ENCODE peak calls at places on chromosomes 3 and 15, in four cellular contexts. One of them, this sample, is unnamed.

GRCh38 chr3:140292684-140293083 is 357.7 kb downstream of the CLSTN2 start:
- DNase-seq in OCI-LY7: no peak
- DNase-seq in Peyer's patch: no peak
- DNase-seq in ovary: peak; percentile 55
- DNase-seq in this sample: no peak

GRCh38 chr3:111517801-111518200 is 24.2 kb upstream of the CD96 start:
- DNase-seq in Peyer's patch: no peak
- DNase-seq in ovary: no peak
- DNase-seq in OCI-LY7: no peak
- DNase-seq in this sample: no peak

GRCh38 chr15:65368646-65369045 is 9.2 kb downstream of the IGDCC3 start:
- DNase-seq in OCI-LY7: no peak
- DNase-seq in ovary: no peak
- DNase-seq in Peyer's patch: no peak
- DNase-seq in this sample: no peak

GRCh38 chr3:154111365-154111764 is 9.8 kb upstream of the ARHGEF26 start:
- DNase-seq in Peyer's patch: no peak
- DNase-seq in OCI-LY7: no peak
- DNase-seq in ovary: no peak
- DNase-seq in this sample: no peak

GRCh38 chr15:40217166-40217785 is 21.6 kb upstream of the PAK6 start:
- DNase-seq in OCI-LY7: peak; percentile 77
- DNase-seq in Peyer's patch: no peak
- DNase-seq in ovary: no peak
- DNase-seq in this sample: no peak

GRCh38 chr3:45590822-45591546 is 3.6 kb upstream of the LIMD1 start:
- DNase-seq in Peyer's patch: no peak
- DNase-seq in OCI-LY7: no peak
- DNase-seq in ovary: no peak
- DNase-seq in this sample: no peak

GRCh38 chr15:85604194-85604593 is 190.5 kb downstream of the KLHL25 start:
- DNase-seq in OCI-LY7: no peak
- DNase-seq in ovary: no peak
- DNase-seq in Peyer's patch: no peak
- DNase-seq in this sample: no peak

GRCh38 chr3:71456826-71457225 is 126.7 kb downstream of the FOXP1 start:
- DNase-seq in OCI-LY7: no peak
- DNase-seq in Peyer's patch: no peak
- DNase-seq in ovary: no peak
- DNase-seq in this sample: no peak

GRCh38 chr3:47365213-47366153 is 15.3 kb upstream of the PTPN23 start:
- DNase-seq in OCI-LY7: no peak
- DNase-seq in Peyer's patch: no peak
- DNase-seq in ovary: no peak
- DNase-seq in this sample: no peak

GRCh38 chr3:169901453-169901852 is 9.9 kb upstream of the SAMD7 start:
- DNase-seq in ovary: no peak
- DNase-seq in OCI-LY7: peak; percentile 40
- DNase-seq in Peyer's patch: no peak
- DNase-seq in this sample: no peak
- H3K9me3 ChIP-seq in ovary: no peaks in the 10 kb centered on the region
- H3K9me3 ChIP-seq in OCI-LY7: peaks cover 27% of the 10 kb centered on the region
- H3K9me3 ChIP-seq in Peyer's patch: peaks cover 6% of the 10 kb centered on the region
- H3K9me3 ChIP-seq in this sample: no peaks in the 10 kb centered on the region

DNA sequence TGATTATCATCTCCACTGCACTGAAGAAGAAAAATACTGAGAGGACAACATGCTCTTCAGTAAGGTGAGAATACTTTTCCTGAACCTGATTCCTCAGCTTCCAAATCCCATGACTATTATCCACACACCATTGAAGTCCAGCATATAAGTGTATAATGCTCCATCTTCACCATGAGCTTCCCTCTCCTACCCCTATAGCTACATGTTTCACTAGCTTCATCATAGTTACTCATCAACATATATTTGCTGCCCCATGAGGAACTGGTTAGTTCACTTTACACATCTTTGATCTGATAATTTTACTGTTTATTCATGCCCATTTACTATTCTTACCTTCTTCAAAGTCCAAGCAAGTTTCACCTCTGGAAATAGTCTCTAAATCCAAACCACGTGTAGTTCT is 908.5 kb upstream of the SEMA6D start:
- DNase-seq in ovary: no peak
- DNase-seq in OCI-LY7: no peak
- DNase-seq in Peyer's patch: no peak
- DNase-seq in this sample: no peak
- H3K9me3 ChIP-seq in ovary: no peaks in the 10 kb centered on the region
- H3K9me3 ChIP-seq in OCI-LY7: no peaks in the 10 kb centered on the region
- H3K9me3 ChIP-seq in Peyer's patch: no peaks in the 10 kb centered on the region
- H3K9me3 ChIP-seq in this sample: no peaks in the 10 kb centered on the region

GRCh38 chr3:38840987-38841386 is 25.0 kb upstream of the SCN10A start:
- DNase-seq in Peyer's patch: no peak
- DNase-seq in OCI-LY7: no peak
- DNase-seq in ovary: no peak
- DNase-seq in this sample: no peak
- H3K9me3 ChIP-seq in Peyer's patch: no peaks in the 10 kb centered on the region
- H3K9me3 ChIP-seq in OCI-LY7: no peaks in the 10 kb centered on the region
- H3K9me3 ChIP-seq in ovary: no peaks in the 10 kb centered on the region
- H3K9me3 ChIP-seq in this sample: no peaks in the 10 kb centered on the region

GRCh38 chr3:128855574-128855973 is 23.8 kb upstream of the ACAD9 start:
- DNase-seq in ovary: no peak
- DNase-seq in OCI-LY7: no peak
- DNase-seq in Peyer's patch: no peak
- DNase-seq in this sample: no peak
- H3K9me3 ChIP-seq in ovary: peaks cover 12% of the 10 kb centered on the region
- H3K9me3 ChIP-seq in OCI-LY7: peaks cover 39% of the 10 kb centered on the region
- H3K9me3 ChIP-seq in Peyer's patch: peaks cover 45% of the 10 kb centered on the region
- H3K9me3 ChIP-seq in this sample: peaks cover 3% of the 10 kb centered on the region

DNA sequence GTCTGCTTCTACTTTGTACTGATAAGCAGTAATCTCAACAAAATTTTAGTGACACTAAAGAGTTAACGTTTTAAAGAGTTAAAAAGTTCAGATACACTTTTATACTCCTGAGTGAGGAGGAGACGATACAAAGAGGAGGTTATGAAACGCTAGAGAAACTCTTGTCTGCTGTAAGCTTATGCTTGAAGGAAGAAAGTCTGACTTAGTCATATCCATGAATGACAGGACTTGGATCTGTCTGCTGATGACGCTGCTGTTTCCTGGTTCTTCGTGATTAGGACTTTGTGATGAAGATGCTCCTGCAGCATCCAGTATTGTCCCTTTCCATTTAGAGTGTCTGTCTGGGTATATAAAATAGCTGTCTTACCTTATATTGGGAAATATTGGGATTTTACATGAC is 15.8 kb downstream of the TCF12 start:
- DNase-seq in Peyer's patch: no peak
- DNase-seq in ovary: no peak
- DNase-seq in OCI-LY7: no peak
- DNase-seq in this sample: no peak
- H3K9me3 ChIP-seq in Peyer's patch: no peaks in the 10 kb centered on the region
- H3K9me3 ChIP-seq in ovary: no peaks in the 10 kb centered on the region
- H3K9me3 ChIP-seq in OCI-LY7: no peaks in the 10 kb centered on the region
- H3K9me3 ChIP-seq in this sample: no peaks in the 10 kb centered on the region

GRCh38 chr15:78446551-78446950 is 8.5 kb downstream of the IREB2 start:
- DNase-seq in Peyer's patch: no peak
- DNase-seq in OCI-LY7: no peak
- DNase-seq in ovary: no peak
- DNase-seq in this sample: no peak
- H3K9me3 ChIP-seq in Peyer's patch: no peaks in the 10 kb centered on the region
- H3K9me3 ChIP-seq in OCI-LY7: no peaks in the 10 kb centered on the region
- H3K9me3 ChIP-seq in ovary: no peaks in the 10 kb centered on the region
- H3K9me3 ChIP-seq in this sample: no peaks in the 10 kb centered on the region

This sample was measured in T-helper 17 cell.